ENCODE peak calls at places on chromosomes 11 and 22, in seven cellular contexts. P is fibroblast of mammary gland, W is stomach, T is fibroblast of lung, Y is spleen, S is brain microvascular endothelial cell, G is Caco-2. U is an unnamed sample.

GRCh38 chr11:130166457-130166784 is 6.8 kb downstream of the ST14 start:
- DNase-seq in G (no peak), S (peak; percentile 98), T (peak; percentile 97), W (peak; percentile 49), Y (no peak), P (peak; percentile 99), U (peak; percentile 91)

GRCh38 chr11:47573321-47573720 is 5.4 kb downstream of the KBTBD4 start:
- DNase-seq in T (no peak), P (no peak), S (no peak), G (no peak), Y (peak; percentile 56), W (no peak), U (no peak)

GRCh38 chr22:42939941-42940653 is 74.9 kb downstream of the PACSIN2 start:
- DNase-seq in T (peak; percentile 90), S (peak; percentile 87), Y (no peak), P (peak; percentile 91), W (peak; percentile 69), G (peak; percentile 51), U (peak; percentile 80)

GRCh38 chr11:96313163-96313562 is 29.8 kb downstream of the MAML2 start:
- DNase-seq in Y (no peak), G (no peak), P (no peak), W (no peak), T (no peak), S (no peak), U (no peak)

GRCh38 chr11:26943636-26944035 is 50.3 kb upstream of the FIBIN start:
- DNase-seq in Y (no peak), P (no peak), G (no peak), T (no peak), W (no peak), S (no peak), U (no peak)

GRCh38 chr11:1341928-1342524 is 32.6 kb upstream of the TOLLIP start:
- DNase-seq in P (peak; percentile 27), G (peak; percentile 29), Y (no peak), S (peak; percentile 49), W (peak; percentile 24), T (peak; percentile 26), U (peak; percentile 72)

GRCh38 chr11:15234796-15235195 is 120.1 kb downstream of the INSC start:
- DNase-seq in Y (no peak), G (no peak), W (no peak), S (no peak), P (no peak), T (no peak), U (no peak)

GRCh38 chr22:49466926-49467590 is 360.6 kb downstream of the BRD1 start:
- DNase-seq in S (no peak), P (no peak), W (no peak), G (no peak), Y (no peak), T (no peak), U (no peak)

GRCh38 chr11:3849297-3849874 is 6.1 kb upstream of the STIM1 start:
- DNase-seq in G (no peak), W (no peak), S (peak; percentile 40), T (no peak), Y (no peak), P (peak; percentile 52), U (peak; percentile 68)

GRCh38 chr11:93031386-93031785 is 61.9 kb downstream of the MTNR1B start:
- DNase-seq in G (no peak), W (no peak), Y (no peak), T (peak; percentile 92), S (peak; percentile 63), P (peak; percentile 71), U (peak; percentile 20)

GRCh38 chr11:68841718-68842426 is at the start of gene CPT1A:
- DNase-seq in Y (peak; percentile 96), T (peak; percentile 71), P (peak; percentile 59), G (peak; percentile 74), S (no peak), W (peak; percentile 86), U (peak; percentile 75)

GRCh38 chr22:36701941-36702640 is 1.5 kb downstream of the CACNG2 start:
- DNase-seq in T (no peak), G (no peak), S (no peak), Y (no peak), W (no peak), P (no peak), U (no peak)

GRCh38 chr22:36702832-36703210 is 731 bp downstream of the CACNG2 start:
- DNase-seq in W (no peak), Y (no peak), T (no peak), P (no peak), S (no peak), G (no peak), U (no peak)

GRCh38 chr22:36701166-36701713 is 2.3 kb downstream of the CACNG2 start:
- DNase-seq in T (no peak), G (no peak), P (no peak), S (no peak), W (no peak), Y (no peak), U (no peak)
- H3K4me3 ChIP-seq in T (no peak overlapping the region), G (no peak overlapping the region), P (no peak overlapping the region), S (no peak overlapping the region), W (no peak overlapping the region), Y (no peak overlapping the region), U (no peak overlapping the region)

DNA sequence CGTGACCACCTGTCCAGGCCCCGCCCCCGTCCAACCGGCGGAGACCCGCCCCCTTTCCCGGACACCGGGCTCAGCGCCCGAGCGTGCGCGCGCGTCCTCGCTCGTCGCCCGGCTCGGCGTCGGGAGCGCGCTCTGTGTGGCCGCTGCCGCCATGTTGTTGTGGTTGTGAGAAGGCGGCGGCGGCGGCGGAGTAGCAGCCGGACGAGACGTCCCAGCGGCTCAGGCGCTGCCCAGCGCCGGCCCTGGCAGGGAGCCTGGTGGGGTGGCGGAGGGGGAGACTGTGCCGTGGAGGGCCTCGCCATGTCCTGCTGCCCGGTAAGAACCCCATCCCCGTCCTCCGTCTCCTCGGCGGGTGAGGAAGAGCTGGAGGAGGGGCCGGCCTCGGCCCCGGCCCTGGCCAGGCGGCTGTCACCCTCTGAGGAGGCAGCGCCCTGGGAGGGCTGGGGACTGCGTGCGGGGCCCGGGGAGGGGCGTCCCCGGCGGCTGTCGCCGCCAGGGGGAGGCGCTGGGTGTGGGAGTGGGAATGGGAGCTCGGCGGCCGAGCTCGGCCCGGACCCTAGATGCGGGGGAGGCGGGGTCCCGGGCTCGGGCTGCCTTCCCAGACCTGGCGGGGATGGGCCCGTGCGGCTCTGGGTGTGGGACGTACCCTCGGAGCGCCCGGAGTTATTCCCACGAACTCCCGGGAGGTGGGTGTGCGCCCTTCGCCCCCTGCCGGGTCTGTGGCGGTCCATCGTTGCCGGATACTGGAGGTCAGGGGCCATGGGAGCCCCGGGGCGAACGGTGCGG is at the start of gene MTMR3:
- DNase-seq in P (peak; percentile 83), S (peak; percentile 83), Y (peak; percentile 99), G (peak; percentile 93), T (peak; percentile 84), W (peak; percentile 97), U (peak; percentile 91)
- TF ChIP-seq CTCF in P (peak; percentile 0), S (no peak), Y (peak; percentile 61), G (peak; percentile 47), T (peak; percentile 42), W (peak; percentile 23), U (no peak)

DNA sequence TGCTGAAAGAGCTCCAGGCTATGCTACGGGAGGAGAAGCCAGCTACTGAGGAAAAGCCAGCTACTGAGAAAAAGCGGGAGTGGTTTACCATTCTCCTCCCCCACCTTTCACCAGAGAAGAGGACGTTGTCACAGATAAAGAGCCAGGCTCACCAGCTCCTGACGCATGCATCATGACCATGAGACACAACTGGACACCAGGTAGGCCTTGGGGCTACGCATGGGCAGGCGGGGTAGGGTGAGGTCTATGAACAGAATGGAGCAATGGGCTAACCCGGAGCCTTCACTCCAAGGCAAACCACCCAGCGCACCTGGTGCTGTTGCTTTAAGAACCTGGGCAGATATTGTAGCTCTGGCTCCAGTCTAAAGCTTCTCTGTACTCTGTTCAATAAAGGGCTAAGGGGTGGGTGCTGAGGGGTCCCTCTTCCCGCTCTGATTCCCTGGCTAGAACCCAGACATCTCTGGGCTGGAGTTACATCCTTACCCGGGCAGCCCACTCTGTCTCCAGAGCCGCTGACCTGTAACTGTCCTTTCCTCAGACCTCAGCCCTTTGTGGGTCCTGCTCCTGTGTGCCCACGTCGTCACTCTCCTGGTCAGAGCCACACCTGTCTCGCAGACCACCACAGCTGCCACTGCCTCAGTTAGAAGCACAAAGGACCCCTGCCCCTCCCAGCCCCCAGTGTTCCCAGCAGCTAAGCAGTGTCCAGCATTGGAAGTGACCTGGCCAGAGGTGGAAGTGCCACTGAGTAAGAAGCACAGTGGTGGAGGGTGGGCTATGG is 1.3 kb downstream of the IL18BP start:
- DNase-seq in W (no peak), G (no peak), Y (no peak), P (no peak), S (no peak), T (no peak), U (no peak)
- H3K4me3 ChIP-seq in W (peak overlapping the region; percentile 16), G (no peak overlapping the region), Y (no peak overlapping the region), P (no peak overlapping the region), S (no peak overlapping the region), T (no peak overlapping the region), U (no peak overlapping the region)

GRCh38 chr22:44003016-44003775 is 20.9 kb upstream of the PARVB start:
- DNase-seq in Y (no peak), W (no peak), G (no peak), T (no peak), P (no peak), S (no peak), U (no peak)

GRCh38 chr22:44000123-44000522 is 24.0 kb upstream of the PARVB start:
- DNase-seq in S (no peak), Y (no peak), P (no peak), W (no peak), T (no peak), G (no peak), U (no peak)

GRCh38 chr22:44005524-44005923 is 18.6 kb upstream of the PARVB start:
- DNase-seq in T (no peak), P (no peak), S (no peak), Y (no peak), G (no peak), W (no peak), U (no peak)

GRCh38 chr22:44002324-44002723 is 21.8 kb upstream of the PARVB start:
- DNase-seq in W (no peak), S (no peak), T (no peak), P (no peak), Y (no peak), G (no peak), U (no peak)

GRCh38 chr22:44003776-44004460 is 20.2 kb upstream of the PARVB start:
- DNase-seq in T (no peak), G (no peak), W (no peak), Y (peak; percentile 34), S (no peak), P (no peak), U (no peak)
- TF ChIP-seq CTCF in T (no peak), G (no peak), W (no peak), Y (no peak), S (peak; percentile 65), P (no peak), U (peak; percentile 29)

DNA sequence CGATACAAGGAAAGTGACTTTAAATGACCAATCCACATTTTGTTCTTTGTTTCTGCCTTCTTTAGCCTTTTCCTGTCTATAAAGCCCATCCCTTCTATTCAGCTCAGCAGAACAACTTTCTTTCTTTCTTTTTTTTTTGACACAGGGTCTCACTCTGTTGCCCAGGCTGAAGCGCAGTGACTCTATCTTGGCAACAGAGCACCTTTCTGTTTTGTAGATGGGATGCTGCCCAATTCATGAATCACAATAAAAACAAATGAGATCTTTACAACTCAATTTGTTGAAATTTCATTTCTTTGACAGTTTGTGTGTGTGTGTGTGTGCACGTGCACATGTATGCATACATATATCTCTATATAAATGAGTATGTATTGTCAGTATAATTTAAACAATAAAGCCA is 25.5 kb downstream of the TSPAN18 start:
- DNase-seq in T (no peak), W (no peak), Y (no peak), S (no peak), P (no peak), G (no peak), U (no peak)
- H3K4me3 ChIP-seq in T (no peak overlapping the region), W (no peak overlapping the region), Y (no peak overlapping the region), S (no peak overlapping the region), P (no peak overlapping the region), G (no peak overlapping the region), U (no peak overlapping the region)

U was measured in fibroblast of pulmonary artery.